ENCODE peak calls at places on chromosomes 1 and 21, in eight cellular contexts. P, O, E, H, N, K, M and Q are unnamed samples.

GRCh38 chr21:37780991-37781983 is 135.0 kb downstream of the KCNJ6 start:
- DNase-seq in P (no peak), O (peak; percentile 43), E (no peak), H (no peak), N (no peak), K (no peak), M (no peak), Q (no peak)

GRCh38 chr1:113662097-113662496 is 97.2 kb downstream of the PHTF1 start:
- DNase-seq in P (no peak), O (no peak), E (no peak), H (no peak), N (no peak), K (no peak), M (peak; percentile 15), Q (no peak)

GRCh38 chr1:154453155-154453554 is 48.0 kb downstream of the IL6R start:
- DNase-seq in P (no peak), O (peak; percentile 62), E (no peak), H (no peak), N (no peak), K (no peak), M (no peak), Q (no peak)

GRCh38 chr1:219568728-219569127 is 44.2 kb downstream of the ZC3H11B start:
- DNase-seq in P (no peak), O (peak; percentile 37), E (no peak), H (no peak), N (no peak), K (no peak), M (no peak), Q (no peak)

GRCh38 chr21:46605759-46606426 is 1.0 kb upstream of the S100B start:
- DNase-seq in P (no peak), O (no peak), E (no peak), H (no peak), N (no peak), K (peak; percentile 28), M (no peak), Q (peak; percentile 28)

GRCh38 chr1:205026181-205026580 is 16.8 kb upstream of the CNTN2 start:
- DNase-seq in P (no peak), O (no peak), E (no peak), H (no peak), N (no peak), K (no peak), M (no peak), Q (no peak)

GRCh38 chr1:60694980-60695379 is 387.4 kb upstream of the NFIA start:
- DNase-seq in P (no peak), O (no peak), E (no peak), H (no peak), N (no peak), K (no peak), M (no peak), Q (no peak)

GRCh38 chr21:44872568-44873355 is 728 bp downstream of the PTTG1IP start:
- DNase-seq in P (peak; percentile 34), O (peak; percentile 61), E (peak; percentile 46), H (no peak), N (peak; percentile 45), K (peak; percentile 62), M (peak; percentile 46), Q (no peak)

GRCh38 chr21:32916522-32917099 is 109.1 kb upstream of the OLIG2 start:
- DNase-seq in P (no peak), O (peak; percentile 9), E (peak; percentile 37), H (no peak), N (no peak), K (no peak), M (no peak), Q (no peak)

GRCh38 chr1:178664278-178664677 is 60.8 kb upstream of the RALGPS2 start:
- DNase-seq in P (no peak), O (no peak), E (no peak), H (no peak), N (no peak), K (no peak), M (no peak), Q (no peak)

GRCh38 chr1:200443860-200444259 is 34.0 kb upstream of the ZNF281 start:
- DNase-seq in P (no peak), O (no peak), E (no peak), H (no peak), N (no peak), K (no peak), M (no peak), Q (no peak)

GRCh38 chr1:153633161-153633746 is 612 bp upstream of the CHTOP start:
- DNase-seq in P (no peak), O (no peak), E (no peak), H (no peak), N (no peak), K (peak; percentile 71), M (no peak), Q (no peak)

GRCh38 chr21:42307106-42307505 is 8.1 kb downstream of the TFF3 start:
- DNase-seq in P (no peak), O (no peak), E (no peak), H (no peak), N (no peak), K (no peak), M (no peak), Q (no peak)

GRCh38 chr1:59323879-59324278 is 27.0 kb downstream of the FGGY start:
- DNase-seq in P (no peak), O (peak; percentile 47), E (no peak), H (no peak), N (no peak), K (no peak), M (peak; percentile 36), Q (no peak)

GRCh38 chr1:59673575-59674467 is 140.9 kb upstream of the HOOK1 start:
- DNase-seq in P (peak; percentile 74), O (no peak), E (no peak), H (no peak), N (peak; percentile 96), K (no peak), M (no peak), Q (no peak)

GRCh38 chr1:172417552-172417951 is 2.9 kb upstream of the C1orf105 start:
- DNase-seq in P (no peak), O (no peak), E (no peak), H (no peak), N (no peak), K (no peak), M (no peak), Q (no peak)

GRCh38 chr1:203625623-203626189 is 926 bp upstream of the ATP2B4 start:
- DNase-seq in P (peak; percentile 60), O (peak; percentile 45), E (peak; percentile 86), H (no peak), N (no peak), K (no peak), M (no peak), Q (peak; percentile 61)

GRCh38 chr1:229155472-229155871 is 115.4 kb upstream of the RAB4A start:
- DNase-seq in P (peak; percentile 24), O (no peak), E (no peak), H (no peak), N (no peak), K (peak; percentile 61), M (no peak), Q (peak; percentile 67)

GRCh38 chr1:95040032-95040525 is 32.7 kb downstream of the ALG14 start:
- DNase-seq in P (no peak), O (no peak), E (no peak), H (no peak), N (no peak), K (no peak), M (no peak), Q (no peak)

GRCh38 chr1:95042286-95042685 is 30.5 kb downstream of the ALG14 start:
- DNase-seq in P (no peak), O (peak; percentile 69), E (no peak), H (no peak), N (no peak), K (peak; percentile 22), M (peak; percentile 32), Q (no peak)

GRCh38 chr1:95043141-95043980 is 29.4 kb downstream of the ALG14 start:
- DNase-seq in P (peak; percentile 92), O (peak; percentile 92), E (peak; percentile 67), H (peak; percentile 97), N (peak; percentile 82), K (peak; percentile 82), M (peak; percentile 86), Q (peak; percentile 79)

GRCh38 chr1:95039360-95040031 is 33.3 kb downstream of the ALG14 start:
- DNase-seq in P (peak; percentile 74), O (no peak), E (no peak), H (no peak), N (no peak), K (no peak), M (peak; percentile 36), Q (no peak)

DNA sequence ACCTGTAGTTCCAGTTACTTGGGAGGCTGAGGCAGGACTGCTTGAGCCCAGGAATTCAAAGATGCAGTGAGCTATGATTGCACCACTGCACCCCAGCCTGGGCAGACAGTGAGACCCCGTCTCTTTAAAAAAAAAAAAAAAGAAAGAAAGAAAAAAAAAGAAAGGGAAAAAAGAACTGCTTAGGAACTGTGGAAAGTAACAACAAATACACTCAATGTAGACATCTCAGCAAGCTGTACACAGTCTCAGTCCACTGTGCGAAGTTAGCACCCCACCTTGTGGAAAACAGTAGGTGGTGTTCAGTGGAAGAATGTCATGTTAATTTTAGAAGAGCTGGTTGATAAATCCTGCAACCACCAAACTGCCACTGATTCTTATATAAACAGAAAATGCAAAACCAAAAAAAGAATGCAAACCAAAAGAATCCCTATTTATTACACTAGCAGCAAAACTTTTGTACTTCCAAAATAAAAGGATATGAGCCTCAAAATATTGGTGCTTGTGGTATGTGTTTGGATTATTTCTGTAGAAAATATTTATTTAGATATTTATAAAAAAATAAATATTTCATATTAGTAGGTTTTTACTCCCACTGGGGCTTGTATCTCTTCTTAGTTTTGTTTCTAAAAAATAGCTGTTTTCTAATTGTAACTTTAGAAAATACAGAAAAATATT is 31.1 kb downstream of the ALG14 start:
- DNase-seq in P (peak; percentile 81), O (peak; percentile 89), E (peak; percentile 7), H (peak; percentile 74), N (peak; percentile 68), K (peak; percentile 65), M (peak; percentile 92), Q (no peak)
- H3K27ac ChIP-seq in P (peak overlapping the region; percentile 85), O (peak overlapping the region; percentile 56), E (no peak overlapping the region), H (peak overlapping the region; percentile 72), N (no peak overlapping the region), K (peak overlapping the region; percentile 31), M (no peak overlapping the region), Q (no peak overlapping the region)

GRCh38 chr1:3641816-3642215 is 8.1 kb downstream of the WRAP73 start:
- DNase-seq in P (no peak), O (no peak), E (no peak), H (no peak), N (no peak), K (no peak), M (no peak), Q (no peak)
- H3K36me3 ChIP-seq in P (no peaks in the 10 kb centered on the region), O (peaks cover 5% of the 10 kb centered on the region), E (peaks cover 3% of the 10 kb centered on the region), H (peaks cover 39% of the 10 kb centered on the region), N (no peaks in the 10 kb centered on the region), K (peaks cover 21% of the 10 kb centered on the region), M (peaks cover 44% of the 10 kb centered on the region), Q (peaks cover 55% of the 10 kb centered on the region)

DNA sequence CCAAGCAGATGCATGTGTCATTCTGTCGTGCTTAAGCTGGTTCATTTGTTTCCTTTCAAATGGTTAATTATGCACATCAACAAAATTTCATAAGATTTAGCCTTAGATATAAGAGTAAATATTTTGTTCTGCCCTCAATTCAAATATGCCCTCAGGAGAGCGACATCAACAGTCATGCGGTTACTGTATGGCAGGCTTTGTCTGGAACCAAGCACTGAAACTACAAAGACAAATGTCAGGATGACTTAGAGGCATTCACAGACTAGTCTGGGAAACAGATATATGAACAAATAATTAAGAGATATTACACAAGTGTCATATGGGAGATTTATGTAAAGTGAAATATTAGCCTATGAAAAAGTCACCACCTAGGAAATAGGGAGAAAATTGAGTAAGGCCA is 135.1 kb upstream of the NRIP1 start:
- DNase-seq in P (no peak), O (no peak), E (no peak), H (no peak), N (no peak), K (no peak), M (no peak), Q (no peak)
- H3K27ac ChIP-seq in P (no peak overlapping the region), O (no peak overlapping the region), E (no peak overlapping the region), H (no peak overlapping the region), N (no peak overlapping the region), K (no peak overlapping the region), M (no peak overlapping the region), Q (no peak overlapping the region)

GRCh38 chr1:31058012-31058411 is 7.5 kb downstream of the PUM1 start:
- DNase-seq in P (no peak), O (no peak), E (no peak), H (no peak), N (no peak), K (no peak), M (no peak), Q (peak; percentile 73)
- H3K36me3 ChIP-seq in P (no peaks in the 10 kb centered on the region), O (peaks cover 36% of the 10 kb centered on the region), E (peaks cover 14% of the 10 kb centered on the region), H (peaks cover 25% of the 10 kb centered on the region), N (peaks cover 3% of the 10 kb centered on the region), K (no peaks in the 10 kb centered on the region), M (peaks cover 32% of the 10 kb centered on the region), Q (peaks cover 27% of the 10 kb centered on the region)